ENCODE peak calls at places on chromosomes 1 and 21, in nine cellular contexts. T is HTR-8/SVneo; B is T-helper 9 cell; I is CD8-positive, alpha-beta T cell; U is suprapubic skin; V is SJSA1; E is fibroblast of lung; R is dorsolateral prefrontal cortex; D is A172. M is an unnamed sample.
A peak's percentile ranks its signal among the peaks of the same experiment; 100 is the strongest.

GRCh38 chr1:159795534-159795933 is 6.6 kb upstream of the FCRL6 start:
- DNase-seq in T (no peak), B (no peak), I (no peak), U (no peak), V (no peak), E (no peak), R (no peak), D (no peak), M (no peak)

GRCh38 chr21:38667466-38667865 is 138.3 kb upstream of the ETS2 start:
- DNase-seq in T (no peak), B (no peak), I (no peak), U (no peak), V (no peak), E (no peak), R (no peak), D (no peak), M (no peak)

GRCh38 chr1:199298825-199299224 is 660.0 kb downstream of the PTPRC start:
- DNase-seq in T (no peak), B (no peak), I (no peak), U (no peak), V (no peak), E (no peak), R (no peak), D (no peak), M (no peak)

GRCh38 chr1:54965624-54966340 is 14.6 kb upstream of the TMEM61 start:
- DNase-seq in T (no peak), B (no peak), I (no peak), U (peak; percentile 85), V (peak; percentile 64), E (peak; percentile 56), R (no peak), D (peak; percentile 42), M (peak; percentile 24)

GRCh38 chr1:150970818-150971582 is 3.6 kb downstream of the CERS2 start:
- DNase-seq in T (no peak), B (no peak), I (no peak), U (peak; percentile 91), V (no peak), E (peak; percentile 84), R (no peak), D (peak; percentile 53), M (peak; percentile 62)

GRCh38 chr1:245682638-245683376 is 528.0 kb downstream of the KIF26B start:
- DNase-seq in T (no peak), B (no peak), I (no peak), U (no peak), V (peak; percentile 20), E (peak; percentile 57), R (no peak), D (no peak), M (peak; percentile 63)

GRCh38 chr1:178119623-178120022 is 25.7 kb downstream of the RASAL2 start:
- DNase-seq in T (no peak), B (no peak), I (no peak), U (no peak), V (no peak), E (no peak), R (no peak), D (peak; percentile 37), M (no peak)

GRCh38 chr1:56477164-56478111 is 101.9 kb downstream of the PLPP3 start:
- DNase-seq in T (no peak), B (no peak), I (no peak), U (peak; percentile 69), V (peak; percentile 82), E (peak; percentile 63), R (peak; percentile 64), D (no peak), M (peak; percentile 61)

GRCh38 chr1:44810101-44810761 is 1.9 kb downstream of the BTBD19 start:
- DNase-seq in T (no peak), B (peak; percentile 34), I (no peak), U (no peak), V (no peak), E (no peak), R (no peak), D (peak; percentile 49), M (no peak)

GRCh38 chr1:27021347-27022031 is 8.8 kb upstream of the TENT5B start:
- DNase-seq in T (no peak), B (no peak), I (no peak), U (no peak), V (no peak), E (no peak), R (no peak), D (no peak), M (no peak)

GRCh38 chr1:159595006-159595405 is 7.4 kb downstream of the APCS start:
- DNase-seq in T (no peak), B (no peak), I (no peak), U (no peak), V (no peak), E (no peak), R (no peak), D (no peak), M (no peak)

GRCh38 chr1:155277896-155278688 is 829 bp downstream of the HCN3 start:
- DNase-seq in T (peak; percentile 41), B (peak; percentile 76), I (peak; percentile 48), U (peak; percentile 84), V (no peak), E (peak; percentile 15), R (no peak), D (peak; percentile 42), M (peak; percentile 47)

GRCh38 chr1:87093286-87093685 is 178.9 kb downstream of the HS2ST1 start:
- DNase-seq in T (no peak), B (no peak), I (no peak), U (no peak), V (no peak), E (no peak), R (no peak), D (peak; percentile 22), M (no peak)

GRCh38 chr1:221025391-221026355 is 146.4 kb downstream of the HLX start:
- DNase-seq in T (no peak), B (no peak), I (no peak), U (no peak), V (no peak), E (no peak), R (no peak), D (peak; percentile 32), M (peak; percentile 11)

GRCh38 chr1:200737647-200738296 is 921 bp upstream of the CAMSAP2 start:
- DNase-seq in T (no peak), B (no peak), I (no peak), U (no peak), V (no peak), E (no peak), R (no peak), D (no peak), M (no peak)

GRCh38 chr1:109161836-109162606 is 48.1 kb downstream of the ELAPOR1 start:
- DNase-seq in T (peak; percentile 56), B (no peak), I (no peak), U (no peak), V (no peak), E (peak; percentile 89), R (peak; percentile 56), D (peak; percentile 40), M (peak; percentile 87)

GRCh38 chr1:209875510-209875909 is 47.7 kb downstream of the UTP25 start:
- DNase-seq in T (peak; percentile 51), B (no peak), I (no peak), U (no peak), V (no peak), E (peak; percentile 73), R (no peak), D (peak; percentile 86), M (peak; percentile 65)

GRCh38 chr1:239985044-239985443 is 106.6 kb upstream of the FMN2 start:
- DNase-seq in T (no peak), B (no peak), I (no peak), U (no peak), V (no peak), E (no peak), R (no peak), D (no peak), M (no peak)

GRCh38 chr1:166952002-166952746 is 23.2 kb downstream of the ILDR2 start:
- DNase-seq in T (no peak), B (no peak), I (no peak), U (no peak), V (peak; percentile 75), E (peak; percentile 18), R (no peak), D (peak; percentile 92), M (no peak)

GRCh38 chr1:4969556-4970129 is 315.2 kb downstream of the AJAP1 start:
- DNase-seq in T (no peak), B (no peak), I (no peak), U (no peak), V (peak; percentile 30), E (no peak), R (no peak), D (no peak), M (no peak)

GRCh38 chr21:26125433-26126167 is 45.0 kb downstream of the APP start:
- DNase-seq in T (no peak), B (no peak), I (no peak), U (no peak), V (no peak), E (no peak), R (no peak), D (no peak), M (no peak)

GRCh38 chr21:16594191-16594590 is 864.4 kb downstream of the USP25 start:
- DNase-seq in T (no peak), B (no peak), I (no peak), U (no peak), V (no peak), E (no peak), R (no peak), D (no peak), M (no peak)

GRCh38 chr1:238674331-238674730 is 712.0 kb upstream of the CHRM3 start:
- DNase-seq in T (no peak), B (no peak), I (no peak), U (no peak), V (no peak), E (no peak), R (no peak), D (no peak), M (no peak)

GRCh38 chr1:36525166-36525565 is 42.5 kb upstream of the CSF3R start:
- DNase-seq in T (no peak), B (no peak), I (no peak), U (no peak), V (peak; percentile 27), E (no peak), R (no peak), D (no peak), M (no peak)

GRCh38 chr1:94772230-94772641 is 47.9 kb upstream of the SLC44A3 start:
- DNase-seq in T (no peak), B (no peak), I (no peak), U (no peak), V (no peak), E (peak; percentile 59), R (no peak), D (no peak), M (no peak)

GRCh38 chr1:212981025-212981495 is 30.7 kb downstream of the VASH2 start:
- DNase-seq in T (no peak), B (no peak), I (no peak), U (no peak), V (no peak), E (no peak), R (no peak), D (no peak), M (no peak)

GRCh38 chr1:175158133-175158532 is 34.4 kb downstream of the KIAA0040 start:
- DNase-seq in T (no peak), B (no peak), I (no peak), U (no peak), V (no peak), E (no peak), R (no peak), D (no peak), M (no peak)

GRCh38 chr1:117616967-117617366 is 11.1 kb downstream of the TENT5C start:
- DNase-seq in T (no peak), B (no peak), I (no peak), U (no peak), V (no peak), E (no peak), R (no peak), D (no peak), M (no peak)

GRCh38 chr1:16125088-16125470 is 30.8 kb downstream of the EPHA2 start:
- DNase-seq in T (no peak), B (no peak), I (no peak), U (no peak), V (no peak), E (no peak), R (no peak), D (no peak), M (no peak)

GRCh38 chr21:34674467-34674866 is 5.7 kb downstream of the CLIC6 start:
- DNase-seq in T (no peak), B (no peak), I (no peak), U (no peak), V (no peak), E (no peak), R (no peak), D (no peak), M (no peak)